ENCODE peak calls at places on chromosomes 13 and 19, in eight cellular contexts. One of them, this sample, is unnamed.

GRCh38 chr19:41083516-41083915 is 4.7 kb upstream of the CYP2A13 start:
- DNase-seq in Ammon's horn: no peak
- DNase-seq in HT1080: peak
- DNase-seq in AG08395: no peak
- DNase-seq in T follicular helper cell: no peak
- DNase-seq in RWPE1: peak
- DNase-seq in T-helper 1 cell: no peak
- DNase-seq in RPMI8226: no peak
- DNase-seq in this sample: no peak

GRCh38 chr13:112873851-112874750 is 94.9 kb upstream of the MCF2L start:
- DNase-seq in Ammon's horn: peak
- DNase-seq in HT1080: peak
- DNase-seq in AG08395: peak
- DNase-seq in T follicular helper cell: peak
- DNase-seq in RWPE1: peak
- DNase-seq in T-helper 1 cell: no peak
- DNase-seq in RPMI8226: peak
- DNase-seq in this sample: peak

GRCh38 chr19:48887861-48888612 is 10.5 kb downstream of the TULP2 start:
- DNase-seq in Ammon's horn: no peak
- DNase-seq in HT1080: no peak
- DNase-seq in AG08395: no peak
- DNase-seq in T follicular helper cell: no peak
- DNase-seq in RWPE1: no peak
- DNase-seq in T-helper 1 cell: no peak
- DNase-seq in RPMI8226: no peak
- DNase-seq in this sample: no peak

GRCh38 chr19:12796146-12797071 is 5.1 kb downstream of the JUNB start:
- DNase-seq in Ammon's horn: peak
- DNase-seq in HT1080: peak
- DNase-seq in AG08395: peak
- DNase-seq in T follicular helper cell: peak
- DNase-seq in RWPE1: peak
- DNase-seq in T-helper 1 cell: peak
- DNase-seq in RPMI8226: peak
- DNase-seq in this sample: peak

GRCh38 chr13:43558312-43558711 is 228.5 kb downstream of the ENOX1 start:
- DNase-seq in Ammon's horn: no peak
- DNase-seq in HT1080: no peak
- DNase-seq in AG08395: no peak
- DNase-seq in T follicular helper cell: no peak
- DNase-seq in RWPE1: no peak
- DNase-seq in T-helper 1 cell: no peak
- DNase-seq in RPMI8226: no peak
- DNase-seq in this sample: no peak

GRCh38 chr13:31476266-31476665 is 263.1 kb upstream of the RXFP2 start:
- DNase-seq in Ammon's horn: no peak
- DNase-seq in HT1080: peak
- DNase-seq in AG08395: peak
- DNase-seq in T follicular helper cell: no peak
- DNase-seq in RWPE1: no peak
- DNase-seq in T-helper 1 cell: no peak
- DNase-seq in RPMI8226: no peak
- DNase-seq in this sample: peak

GRCh38 chr13:66835040-66835628 is 395.0 kb downstream of the PCDH9 start:
- DNase-seq in Ammon's horn: peak
- DNase-seq in HT1080: no peak
- DNase-seq in AG08395: no peak
- DNase-seq in T follicular helper cell: no peak
- DNase-seq in RWPE1: no peak
- DNase-seq in T-helper 1 cell: no peak
- DNase-seq in RPMI8226: no peak
- DNase-seq in this sample: peak

GRCh38 chr19:29672319-29672932 is 7.2 kb downstream of the PLEKHF1 start:
- DNase-seq in Ammon's horn: no peak
- DNase-seq in HT1080: no peak
- DNase-seq in AG08395: no peak
- DNase-seq in T follicular helper cell: no peak
- DNase-seq in RWPE1: no peak
- DNase-seq in T-helper 1 cell: no peak
- DNase-seq in RPMI8226: no peak
- DNase-seq in this sample: no peak

GRCh38 chr13:53782400-53783030 is 753.9 kb downstream of the OLFM4 start:
- DNase-seq in Ammon's horn: peak
- DNase-seq in HT1080: peak
- DNase-seq in AG08395: peak
- DNase-seq in T follicular helper cell: no peak
- DNase-seq in RWPE1: peak
- DNase-seq in T-helper 1 cell: no peak
- DNase-seq in RPMI8226: peak
- DNase-seq in this sample: peak

This sample was measured in OCI-M1.